ENCODE peak calls at places on chromosomes 4 and X, in five cellular contexts. Z is fibroblast of the aortic adventitia; B is CD8-positive, alpha-beta T cell; L is AG04449; G is cardiac muscle cell. A is an unnamed sample.

GRCh38 chr4:150192986-150193385 is 114.7 kb downstream of the DCLK2 start:
- DNase-seq in L (no peak), Z (peak; percentile 57), B (no peak), G (no peak), A (no peak)

GRCh38 chr4:13056630-13057187 is 427.4 kb downstream of the RAB28 start:
- DNase-seq in Z (no peak), G (no peak), L (no peak), B (no peak), A (no peak)

GRCh38 chr4:2996437-2996836 is 33.1 kb downstream of the GRK4 start:
- DNase-seq in B (no peak), L (no peak), Z (no peak), G (no peak), A (no peak)

GRCh38 chr4:176849076-176849475 is 56.4 kb upstream of the VEGFC start:
- DNase-seq in Z (no peak), G (no peak), L (no peak), B (no peak), A (no peak)

GRCh38 chr4:133921280-133922195 is 280.1 kb downstream of the PABPC4L start:
- DNase-seq in B (no peak), G (peak; percentile 6), L (no peak), Z (peak; percentile 36), A (peak; percentile 47)

GRCh38 chr4:7186081-7186480 is 6.3 kb upstream of the SORCS2 start:
- DNase-seq in L (no peak), B (no peak), Z (no peak), G (peak; percentile 42), A (no peak)

GRCh38 chr4:892780-893179 is 39.3 kb downstream of the GAK start:
- DNase-seq in L (no peak), G (no peak), Z (no peak), B (no peak), A (no peak)

GRCh38 chr4:105677689-105678088 is 30.8 kb downstream of the INTS12 start:
- DNase-seq in B (no peak), G (no peak), L (no peak), Z (no peak), A (no peak)

GRCh38 chr4:177251237-177251636 is 58.4 kb upstream of the NEIL3 start:
- DNase-seq in G (no peak), Z (no peak), L (no peak), B (no peak), A (no peak)

GRCh38 chrX:155888139-155888538 is 7.0 kb downstream of the VAMP7 start:
- DNase-seq in Z (peak; percentile 75), G (no peak), B (no peak), L (peak; percentile 46), A (peak; percentile 73)

GRCh38 chrX:107686792-107687191 is 58.5 kb downstream of the PRPS1 start:
- DNase-seq in Z (no peak), G (no peak), L (no peak), B (no peak), A (peak; percentile 34)

GRCh38 chr4:81069706-81070331 is 39.3 kb downstream of the BMP3 start:
- DNase-seq in Z (peak; percentile 92), L (peak; percentile 56), B (peak; percentile 51), G (peak; percentile 91), A (peak; percentile 86)

GRCh38 chr4:94463771-94464170 is 12.0 kb downstream of the PDLIM5 start:
- DNase-seq in Z (no peak), L (no peak), G (no peak), B (no peak), A (no peak)

GRCh38 chrX:107658660-107659059 is 30.4 kb downstream of the PRPS1 start:
- DNase-seq in Z (no peak), L (no peak), G (no peak), B (no peak), A (no peak)

GRCh38 chr4:176193126-176193525 is 2.3 kb downstream of the SPATA4 start:
- DNase-seq in Z (peak; percentile 46), L (no peak), G (no peak), B (no peak), A (peak; percentile 37)

GRCh38 chr4:86614896-86615295 is 20.8 kb downstream of the PTPN13 start:
- DNase-seq in G (no peak), B (no peak), L (no peak), Z (no peak), A (no peak)

GRCh38 chr4:39713691-39714090 is 15.8 kb downstream of the UBE2K start:
- DNase-seq in L (no peak), B (no peak), G (no peak), Z (peak; percentile 87), A (peak; percentile 79)

GRCh38 chrX:105117621-105118020 is 102.9 kb downstream of the TEX13A start:
- DNase-seq in Z (no peak), B (no peak), G (no peak), L (no peak), A (no peak)

GRCh38 chrX:150119323-150119722 is 181.0 kb upstream of the EOLA2 start:
- DNase-seq in Z (no peak), L (no peak), G (no peak), B (no peak), A (no peak)

GRCh38 chr4:112327950-112328349 is 30.8 kb downstream of the ALPK1 start:
- DNase-seq in G (peak; percentile 43), Z (peak; percentile 79), L (peak; percentile 31), B (no peak), A (peak; percentile 71)

GRCh38 chr4:42562016-42562415 is 94.9 kb downstream of the ATP8A1 start:
- DNase-seq in L (no peak), G (no peak), B (no peak), Z (no peak), A (no peak)

GRCh38 chr4:68407868-68408190 is 39.4 kb upstream of the TMPRSS11E start:
- DNase-seq in B (no peak), L (no peak), Z (no peak), G (no peak), A (no peak)

GRCh38 chr4:16236402-16237023 is 10.2 kb upstream of the TAPT1 start:
- DNase-seq in L (no peak), G (no peak), B (no peak), Z (no peak), A (no peak)

GRCh38 chrX:13994681-13995080 is 35.0 kb downstream of the GEMIN8 start:
- DNase-seq in L (no peak), Z (no peak), G (no peak), B (no peak), A (no peak)

GRCh38 chr4:162117051-162117450 is 46.7 kb downstream of the FSTL5 start:
- DNase-seq in L (no peak), B (no peak), Z (no peak), G (no peak), A (no peak)

GRCh38 chrX:130738638-130739195 is 164.3 kb downstream of the ENOX2 start:
- DNase-seq in B (no peak), G (no peak), L (no peak), Z (no peak), A (no peak)

GRCh38 chr4:81032805-81033684 is 2.5 kb downstream of the BMP3 start:
- DNase-seq in B (no peak), G (no peak), Z (no peak), L (no peak), A (no peak)

GRCh38 chr4:185803015-185803414 is 9.0 kb downstream of the SORBS2 start:
- DNase-seq in Z (no peak), L (no peak), G (no peak), B (no peak), A (peak; percentile 59)

GRCh38 chrX:130108647-130109428 is 1.5 kb downstream of the ELF4 start:
- DNase-seq in G (no peak), Z (peak; percentile 42), B (peak; percentile 41), L (no peak), A (no peak)

GRCh38 chr4:176839656-176840055 is 46.9 kb upstream of the VEGFC start:
- DNase-seq in B (no peak), L (no peak), G (no peak), Z (no peak), A (no peak)

GRCh38 chr4:2092653-2093000 is 33.5 kb downstream of the NAT8L start:
- DNase-seq in G (no peak), B (no peak), L (no peak), Z (no peak), A (no peak)

GRCh38 chrX:129600981-129601424 is 53.8 kb downstream of the APLN start:
- DNase-seq in G (peak; percentile 19), L (no peak), Z (peak; percentile 43), B (no peak), A (peak; percentile 27)

GRCh38 chr4:40458683-40459082 is 123.5 kb downstream of the CHRNA9 start:
- DNase-seq in Z (no peak), B (no peak), G (no peak), L (no peak), A (no peak)

GRCh38 chr4:101347267-101347556 is at the start of gene PPP3CA:
- DNase-seq in Z (no peak), L (no peak), B (no peak), G (peak; percentile 81), A (no peak)
- TF ChIP-seq CTCF in Z (no peak), L (no peak), B (no peak), G (no peak), A (no peak)

GRCh38 chrX:140765043-140765784 is 55.7 kb downstream of the LINC00632 start:
- DNase-seq in B (no peak), L (no peak), G (peak; percentile 26), Z (peak; percentile 62), A (peak; percentile 57)
- H3K4me3 ChIP-seq in B (peak overlapping the region; percentile 23), L (peak overlapping the region; percentile 67), G (peak overlapping the region; percentile 58), Z (peak overlapping the region; percentile 70), A (peak overlapping the region; percentile 67)

GRCh38 chr4:11805837-11806236 is 377.1 kb upstream of the HS3ST1 start:
- DNase-seq in G (peak; percentile 23), Z (peak; percentile 84), B (no peak), L (no peak), A (peak; percentile 3)
- TF ChIP-seq CTCF in G (peak; percentile 72), Z (peak; percentile 84), B (no peak), L (no peak), A (peak; percentile 34)

GRCh38 chrX:38807873-38808272 is 6.6 kb downstream of the MID1IP1 start:
- DNase-seq in B (no peak), L (peak; percentile 26), Z (peak; percentile 43), G (no peak), A (peak; percentile 32)
- H3K4me3 ChIP-seq in B (no peak overlapping the region), L (no peak overlapping the region), Z (no peak overlapping the region), G (no peak overlapping the region), A (no peak overlapping the region)

GRCh38 chrX:103329991-103330390 is at the start of gene TCEAL7:
- DNase-seq in G (no peak), B (no peak), Z (peak; percentile 57), L (no peak), A (peak; percentile 31)
- TF ChIP-seq CTCF in G (no peak), B (no peak), Z (no peak), L (no peak), A (no peak)

GRCh38 chr4:26345541-26345940 is 24.7 kb downstream of the RBPJ start:
- DNase-seq in L (no peak), Z (no peak), B (no peak), G (no peak), A (no peak)
- H3K4me3 ChIP-seq in L (no peak overlapping the region), Z (no peak overlapping the region), B (no peak overlapping the region), G (no peak overlapping the region), A (peak overlapping the region; percentile 34)

DNA sequence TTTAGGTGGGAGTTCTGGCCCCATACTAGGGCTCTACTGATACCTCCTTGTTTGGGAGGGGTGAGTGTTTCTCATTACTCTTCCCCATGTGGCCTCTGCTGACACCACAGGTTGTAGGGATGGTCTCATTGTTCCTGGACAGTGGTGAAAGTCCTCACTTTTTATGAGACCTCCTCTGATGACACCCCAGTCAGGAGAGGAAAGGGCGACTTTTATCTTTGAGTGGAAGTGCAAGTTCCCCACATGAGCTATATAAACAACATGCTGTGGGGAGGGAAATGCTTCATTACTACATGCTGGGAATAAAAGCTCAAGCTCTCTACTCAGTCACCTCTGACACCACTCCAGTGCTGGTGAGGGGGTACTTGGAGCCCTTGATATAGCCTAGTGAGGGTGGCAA is 29.5 kb upstream of the MAGEA6 start:
- DNase-seq in B (no peak), Z (no peak), G (no peak), L (no peak), A (no peak)
- TF ChIP-seq CTCF in B (no peak), Z (no peak), G (no peak), L (no peak), A (no peak)